ENCODE peak calls at places on chromosomes 2 and 18, in six cellular contexts. S, Z, D, T, G and X are unnamed samples.

GRCh38 chr2:24635181-24635580 is 144.1 kb downstream of the NCOA1 start:
- DNase-seq in S (no peak), Z (no peak), D (no peak), T (no peak), G (no peak), X (no peak)

GRCh38 chr18:77397056-77397455 is 147.4 kb downstream of the GALR1 start:
- DNase-seq in S (no peak), Z (no peak), D (no peak), T (no peak), G (no peak), X (no peak)

GRCh38 chr2:85779641-85780315 is 26.0 kb downstream of the ATOH8 start:
- DNase-seq in S (no peak), Z (no peak), D (no peak), T (no peak), G (no peak), X (peak)

GRCh38 chr18:57542801-57543427 is 43.6 kb downstream of the FECH start:
- DNase-seq in S (no peak), Z (no peak), D (no peak), T (no peak), G (no peak), X (no peak)

GRCh38 chr18:64287926-64288325 is 139.0 kb upstream of the LINC00305 start:
- DNase-seq in S (no peak), Z (no peak), D (no peak), T (no peak), G (no peak), X (no peak)

GRCh38 chr2:191171708-191172355 is 21.0 kb upstream of the STAT4 start:
- DNase-seq in S (no peak), Z (no peak), D (peak), T (no peak), G (no peak), X (no peak)

GRCh38 chr18:43192408-43192807 is 76.9 kb upstream of the RIT2 start:
- DNase-seq in S (no peak), Z (no peak), D (no peak), T (no peak), G (no peak), X (no peak)

GRCh38 chr2:55862673-55863390 is 60.8 kb downstream of the EFEMP1 start:
- DNase-seq in S (no peak), Z (no peak), D (peak), T (peak), G (peak), X (no peak)

GRCh38 chr2:42163444-42164045 is 5.6 kb upstream of the EML4 start:
- DNase-seq in S (no peak), Z (no peak), D (no peak), T (no peak), G (no peak), X (no peak)

DNA sequence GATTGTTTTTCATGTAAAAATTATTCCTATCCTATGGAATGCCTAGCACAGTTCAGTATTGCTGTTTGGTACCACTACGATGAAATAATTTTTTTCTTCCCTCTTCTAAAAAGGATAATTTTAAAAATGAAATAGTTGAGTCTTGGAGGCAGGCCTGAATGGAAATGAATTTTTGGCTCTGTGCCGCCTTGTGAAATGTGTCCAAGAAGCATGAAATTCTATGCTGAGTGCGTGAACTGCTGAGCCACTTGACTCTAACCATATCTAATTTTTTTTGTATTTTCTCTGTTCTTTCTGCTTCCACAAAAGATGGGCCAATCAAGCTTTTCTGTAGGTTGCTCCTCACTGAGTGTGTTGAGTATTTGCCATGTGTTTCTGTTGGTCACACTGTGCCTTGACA is 95.0 kb downstream of the PRPF40A start:
- DNase-seq in S (no peak), Z (no peak), D (no peak), T (no peak), G (peak), X (no peak)
- H3K27ac ChIP-seq in S (no peak), Z (no peak), D (no peak), T (no peak), G (no peak), X (no peak)

GRCh38 chr2:196291873-196292800 is 120.8 kb upstream of the STK17B start:
- DNase-seq in S (peak), Z (no peak), D (no peak), T (no peak), G (no peak), X (peak)
- TF ChIP-seq EP300 in S (no peak), Z (no peak), D (no peak), T (no peak), G (no peak), X (no peak)

GRCh38 chr2:196742685-196743084 is 56.8 kb downstream of the GTF3C3 start:
- DNase-seq in S (no peak), Z (no peak), D (no peak), T (no peak), G (no peak), X (no peak)
- TF ChIP-seq CTCF in S (no peak), Z (no peak), D (no peak), T (no peak), G (no peak), X (no peak)

GRCh38 chr2:69213832-69214231 is 173.2 kb downstream of the GFPT1 start:
- DNase-seq in S (no peak), Z (no peak), D (no peak), T (no peak), G (no peak), X (no peak)
- H3K27ac ChIP-seq in S (peak), Z (no peak), D (no peak), T (peak), G (no peak), X (no peak)

DNA sequence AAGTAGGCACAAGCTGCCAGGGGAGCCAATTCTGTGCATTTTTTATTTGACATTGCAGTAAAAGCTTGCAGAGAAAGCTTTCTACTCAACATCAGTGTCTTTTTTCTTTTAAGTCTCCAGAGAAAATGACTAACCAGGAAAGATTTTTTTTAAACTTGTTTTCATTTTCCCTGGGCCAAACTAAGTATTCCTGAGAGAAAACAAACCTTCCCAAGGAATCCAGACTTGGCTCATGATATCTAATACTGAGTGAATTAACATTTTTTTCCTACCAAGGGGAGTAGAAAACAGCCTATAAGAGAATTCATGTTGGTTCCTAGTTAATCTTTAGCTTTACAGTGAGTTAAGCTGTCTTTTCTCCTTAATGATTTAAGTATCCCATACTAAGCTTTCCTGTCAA is 46.7 kb downstream of the DAPL1 start:
- DNase-seq in S (no peak), Z (no peak), D (no peak), T (no peak), G (no peak), X (no peak)
- TF ChIP-seq EP300 in S (no peak), Z (no peak), D (no peak), T (no peak), G (no peak), X (no peak)

DNA sequence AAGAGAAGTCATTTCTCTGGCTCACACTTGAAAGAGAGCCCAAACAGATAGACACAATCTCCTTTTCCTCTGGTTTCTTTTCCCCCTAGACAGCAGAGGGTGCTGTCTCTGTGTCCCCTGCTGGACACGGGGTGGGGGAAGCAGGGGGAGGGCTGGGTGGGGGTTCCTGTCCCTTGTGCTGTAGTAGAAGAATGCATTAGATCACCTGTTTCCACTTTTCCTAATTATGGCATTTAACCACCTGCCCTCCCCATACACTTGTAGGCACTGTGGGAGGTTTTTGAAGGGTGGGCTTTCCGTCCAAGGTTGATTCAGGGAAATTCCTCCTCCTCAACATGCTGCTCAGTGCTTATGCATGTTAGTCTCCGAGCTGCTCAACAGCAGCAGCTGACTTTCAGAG is 206.2 kb upstream of the EPAS1 start:
- DNase-seq in S (no peak), Z (no peak), D (no peak), T (no peak), G (no peak), X (no peak)
- TF ChIP-seq CTCF in S (peak), Z (no peak), D (peak), T (no peak), G (no peak), X (no peak)

GRCh38 chr2:203720011-203720410 is 13.6 kb downstream of the CD28 start:
- DNase-seq in S (no peak), Z (no peak), D (no peak), T (no peak), G (no peak), X (no peak)
- H3K27ac ChIP-seq in S (no peak), Z (no peak), D (no peak), T (no peak), G (no peak), X (no peak)